ENCODE peak calls at places on chromosomes 7 and 10, in nine cellular contexts. D is stimulated activated CD4-positive, alpha-beta T cell treated with anti-CD3 and anti-CD28 coated beads, TNF-alpha, amount 100 ng/mL, for 1 hour; G is AG04450; Q is cardiac muscle cell; S is nucleus accumbens; U is OCI-LY7; T is SW480; B is T1000; P is Right ventricle myocardium superior. R is an unnamed sample.
A peak's percentile ranks its signal among the peaks of the same experiment; 100 is the strongest.

GRCh38 chr7:120452665-120453064 is 179.7 kb downstream of the KCND2 start:
- DNase-seq in D (no peak), G (no peak), Q (no peak), S (no peak), U (no peak), T (no peak), B (no peak), P (no peak), R (no peak)

GRCh38 chr10:215444-215843 is 80.2 kb downstream of the ZMYND11 start:
- DNase-seq in D (no peak), G (no peak), Q (no peak), S (no peak), U (no peak), T (no peak), B (no peak), P (no peak), R (no peak)

GRCh38 chr7:150404172-150404784 is 25.1 kb downstream of the ZNF775 start:
- DNase-seq in D (no peak), G (no peak), Q (peak; percentile 40), S (no peak), U (no peak), T (no peak), B (no peak), P (no peak), R (no peak)

GRCh38 chr7:32631021-32631420 is 135.7 kb downstream of the AVL9 start:
- DNase-seq in D (no peak), G (no peak), Q (no peak), S (no peak), U (no peak), T (no peak), B (no peak), P (no peak), R (no peak)

GRCh38 chr7:82020076-82020475 is 250.2 kb upstream of the HGF start:
- DNase-seq in D (no peak), G (no peak), Q (no peak), S (no peak), U (no peak), T (no peak), B (no peak), P (no peak), R (peak; percentile 9)

GRCh38 chr10:124565565-124566221 is 104.1 kb downstream of the LHPP start:
- DNase-seq in D (no peak), G (no peak), Q (peak; percentile 15), S (no peak), U (peak; percentile 65), T (peak; percentile 66), B (no peak), P (no peak), R (peak; percentile 46)

GRCh38 chr7:74371381-74372059 is 82.2 kb upstream of the GTF2IRD1 start:
- DNase-seq in D (no peak), G (no peak), Q (peak; percentile 20), S (no peak), U (peak; percentile 84), T (peak; percentile 76), B (no peak), P (no peak), R (no peak)

GRCh38 chr10:73131295-73131694 is 21.0 kb downstream of the NUDT13 start:
- DNase-seq in D (no peak), G (no peak), Q (no peak), S (no peak), U (no peak), T (no peak), B (peak; percentile 7), P (no peak), R (no peak)

GRCh38 chr10:34618611-34619010 is 196.5 kb downstream of the PARD3 start:
- DNase-seq in D (no peak), G (no peak), Q (no peak), S (no peak), U (no peak), T (no peak), B (no peak), P (no peak), R (no peak)

GRCh38 chr10:92356041-92356440 is 65.1 kb downstream of the MARCHF5 start:
- DNase-seq in D (no peak), G (no peak), Q (no peak), S (no peak), U (no peak), T (no peak), B (no peak), P (no peak), R (no peak)

GRCh38 chr7:148753224-148753623 is 54.5 kb downstream of the CUL1 start:
- DNase-seq in D (no peak), G (peak; percentile 13), Q (peak; percentile 60), S (no peak), U (no peak), T (no peak), B (no peak), P (no peak), R (peak; percentile 58)

GRCh38 chr10:97596101-97597055 is 6.9 kb downstream of the C10orf62 start:
- DNase-seq in D (no peak), G (peak; percentile 15), Q (peak; percentile 92), S (no peak), U (no peak), T (peak; percentile 55), B (peak; percentile 45), P (no peak), R (no peak)

GRCh38 chr7:99379043-99379577 is 4.6 kb downstream of the ARPC1B start:
- DNase-seq in D (peak; percentile 27), G (peak; percentile 54), Q (peak; percentile 94), S (no peak), U (peak; percentile 34), T (no peak), B (peak; percentile 46), P (peak; percentile 80), R (peak; percentile 97)

GRCh38 chr7:11726251-11727155 is 105.5 kb downstream of the THSD7A start:
- DNase-seq in D (no peak), G (peak; percentile 33), Q (peak; percentile 84), S (no peak), U (no peak), T (no peak), B (no peak), P (peak; percentile 50), R (no peak)

GRCh38 chr10:68305889-68306288 is 26.0 kb upstream of the HNRNPH3 start:
- DNase-seq in D (no peak), G (no peak), Q (no peak), S (no peak), U (no peak), T (no peak), B (no peak), P (no peak), R (no peak)

GRCh38 chr10:51783907-51784306 is 84.5 kb upstream of the CSTF2T start:
- DNase-seq in D (no peak), G (no peak), Q (no peak), S (no peak), U (no peak), T (no peak), B (no peak), P (no peak), R (peak; percentile 4)

GRCh38 chr10:11684717-11685645 is 57.2 kb upstream of the ECHDC3 start:
- DNase-seq in D (peak; percentile 17), G (peak; percentile 41), Q (peak; percentile 83), S (no peak), U (peak; percentile 96), T (peak; percentile 80), B (no peak), P (peak; percentile 82), R (peak; percentile 63)

GRCh38 chr7:100431286-100431735 is 1.7 kb downstream of the MEPCE start:
- DNase-seq in D (no peak), G (no peak), Q (no peak), S (no peak), U (no peak), T (no peak), B (no peak), P (no peak), R (no peak)

GRCh38 chr7:14896461-14896860 is 6.1 kb downstream of the DGKB start:
- DNase-seq in D (no peak), G (no peak), Q (no peak), S (no peak), U (no peak), T (no peak), B (no peak), P (no peak), R (no peak)

GRCh38 chr7:70215491-70215890 is 617.2 kb downstream of the AUTS2 start:
- DNase-seq in D (no peak), G (no peak), Q (peak; percentile 12), S (no peak), U (peak; percentile 15), T (no peak), B (no peak), P (no peak), R (peak; percentile 38)

GRCh38 chr7:44287488-44288380 is 37.7 kb downstream of the CAMK2B start:
- DNase-seq in D (no peak), G (no peak), Q (no peak), S (no peak), U (no peak), T (no peak), B (no peak), P (peak; percentile 12), R (no peak)

GRCh38 chr7:768881-769504 is 41.9 kb upstream of the PRKAR1B start:
- DNase-seq in D (no peak), G (no peak), Q (peak; percentile 30), S (no peak), U (no peak), T (no peak), B (no peak), P (peak; percentile 81), R (peak; percentile 18)

GRCh38 chr10:133618851-133619250 is 7.7 kb downstream of the FRG2B start:
- DNase-seq in D (no peak), G (no peak), Q (no peak), S (no peak), U (no peak), T (no peak), B (no peak), P (no peak), R (no peak)

GRCh38 chr10:124020871-124021823 is 72.3 kb downstream of the CHST15 start:
- DNase-seq in D (no peak), G (no peak), Q (no peak), S (peak; percentile 21), U (no peak), T (peak; percentile 20), B (no peak), P (peak; percentile 1), R (peak; percentile 25)

GRCh38 chr7:4797858-4798705 is 22.7 kb downstream of the AP5Z1 start:
- DNase-seq in D (no peak), G (no peak), Q (peak; percentile 45), S (peak; percentile 41), U (peak; percentile 55), T (no peak), B (no peak), P (peak; percentile 79), R (peak; percentile 74)

GRCh38 chr7:111083423-111083822 is 7.5 kb upstream of the LRRN3 start:
- DNase-seq in D (peak; percentile 3), G (peak; percentile 24), Q (peak; percentile 30), S (no peak), U (no peak), T (no peak), B (no peak), P (no peak), R (peak; percentile 64)

GRCh38 chr7:121219031-121219430 is 109.8 kb upstream of the WNT16 start:
- DNase-seq in D (no peak), G (no peak), Q (no peak), S (no peak), U (no peak), T (peak; percentile 52), B (no peak), P (no peak), R (no peak)